ENCODE peak calls at places on chromosomes 2 and 18, in eight cellular contexts. S, C, X, P, R, O, K and V are unnamed samples.

GRCh38 chr2:70937866-70938579 is 2.3 kb downstream of the ATP6V1B1 start:
- DNase-seq in S (no peak), C (peak), X (no peak), P (no peak), R (no peak), O (peak), K (no peak), V (no peak)

GRCh38 chr2:235843591-235844395 is 324.4 kb downstream of the GBX2 start:
- DNase-seq in S (no peak), C (no peak), X (no peak), P (no peak), R (no peak), O (no peak), K (no peak), V (no peak)

GRCh38 chr2:88735853-88736252 is 44.4 kb downstream of the RPIA start:
- DNase-seq in S (no peak), C (no peak), X (peak), P (no peak), R (no peak), O (no peak), K (peak), V (no peak)

GRCh38 chr18:78605255-78605654 is 374.4 kb upstream of the SALL3 start:
- DNase-seq in S (no peak), C (no peak), X (no peak), P (no peak), R (no peak), O (no peak), K (no peak), V (no peak)

GRCh38 chr2:75614062-75614710 is 32.4 kb upstream of the MRPL19 start:
- DNase-seq in S (no peak), C (no peak), X (no peak), P (no peak), R (no peak), O (no peak), K (no peak), V (peak)

GRCh38 chr18:69936191-69936558 is 11.5 kb downstream of the CD226 start:
- DNase-seq in S (no peak), C (no peak), X (peak), P (no peak), R (no peak), O (no peak), K (no peak), V (peak)

GRCh38 chr2:215598376-215598975 is 162.6 kb upstream of the FN1 start:
- DNase-seq in S (no peak), C (no peak), X (no peak), P (no peak), R (no peak), O (no peak), K (no peak), V (no peak)

GRCh38 chr2:136534817-136535216 is 230.5 kb upstream of the THSD7B start:
- DNase-seq in S (no peak), C (no peak), X (no peak), P (no peak), R (no peak), O (no peak), K (no peak), V (no peak)

GRCh38 chr2:222364280-222364895 is 60.0 kb upstream of the SGPP2 start:
- DNase-seq in S (no peak), C (no peak), X (no peak), P (no peak), R (no peak), O (peak), K (no peak), V (no peak)

GRCh38 chr2:85468704-85469349 is 50.3 kb downstream of the SH2D6 start:
- DNase-seq in S (no peak), C (no peak), X (peak), P (peak), R (no peak), O (peak), K (no peak), V (peak)

GRCh38 chr2:96685285-96685591 is 42.7 kb downstream of the FER1L5 start:
- DNase-seq in S (no peak), C (no peak), X (no peak), P (no peak), R (no peak), O (no peak), K (no peak), V (no peak)

GRCh38 chr2:55865095-55865835 is 58.3 kb downstream of the EFEMP1 start:
- DNase-seq in S (no peak), C (no peak), X (no peak), P (no peak), R (no peak), O (no peak), K (no peak), V (no peak)

GRCh38 chr2:174970092-174970491 is 35.1 kb downstream of the CHN1 start:
- DNase-seq in S (no peak), C (no peak), X (no peak), P (no peak), R (no peak), O (no peak), K (no peak), V (no peak)

GRCh38 chr2:190837417-190837816 is 43.2 kb upstream of the GLS start:
- DNase-seq in S (no peak), C (no peak), X (no peak), P (no peak), R (no peak), O (no peak), K (no peak), V (no peak)

GRCh38 chr2:46535360-46535759 is 56.0 kb downstream of the TMEM247 start:
- DNase-seq in S (no peak), C (no peak), X (peak), P (no peak), R (no peak), O (no peak), K (peak), V (no peak)

GRCh38 chr18:12515550-12515949 is 107.8 kb downstream of the PRELID3A start:
- DNase-seq in S (no peak), C (no peak), X (no peak), P (no peak), R (no peak), O (no peak), K (no peak), V (no peak)

GRCh38 chr2:119225084-119225864 is 1.6 kb downstream of the STEAP3 start:
- DNase-seq in S (no peak), C (no peak), X (peak), P (no peak), R (no peak), O (no peak), K (peak), V (no peak)

GRCh38 chr2:23669413-23670244 is 257.3 kb downstream of the ATAD2B start:
- DNase-seq in S (no peak), C (no peak), X (peak), P (no peak), R (no peak), O (peak), K (no peak), V (peak)

GRCh38 chr18:24015897-24016631 is 1.5 kb downstream of the TTC39C start:
- DNase-seq in S (no peak), C (no peak), X (no peak), P (no peak), R (no peak), O (no peak), K (no peak), V (no peak)

GRCh38 chr2:26251893-26252292 is 7.2 kb downstream of the HADHB start:
- DNase-seq in S (no peak), C (no peak), X (no peak), P (no peak), R (no peak), O (no peak), K (no peak), V (no peak)

GRCh38 chr2:67671464-67672450 is 274.6 kb downstream of the ETAA1 start:
- DNase-seq in S (no peak), C (no peak), X (no peak), P (no peak), R (no peak), O (no peak), K (no peak), V (no peak)